ENCODE peak calls at places on chromosomes 1 and 21, in ten cellular contexts. N is heart left ventricle, X is heart right ventricle, B is upper lobe of right lung, Q is Peyer's patch, W is left ventricle myocardium inferior, R is left lung, Z is stomach, S is fibroblast of lung, G is A673. L is an unnamed sample. For H3K4me1, the result is how much of the 10 kb centered on the place peaks cover.

GRCh38 chr1:219660666-219661463 is 48.0 kb upstream of the ZC3H11B start:
- DNase-seq in N (peak), X (peak), B (peak), Q (peak), W (peak), R (peak), Z (peak), S (peak), G (peak), L (peak)

GRCh38 chr21:37712204-37712934 is 203.9 kb downstream of the KCNJ6 start:
- DNase-seq in N (peak), X (peak), B (peak), Q (no peak), W (peak), R (peak), Z (peak), S (peak), G (peak), L (peak)

GRCh38 chr21:16594191-16594590 is 864.4 kb downstream of the USP25 start:
- DNase-seq in N (no peak), X (no peak), B (no peak), Q (no peak), W (no peak), R (no peak), Z (no peak), S (no peak), G (no peak), L (no peak)

GRCh38 chr1:12472798-12473551 is 145.0 kb downstream of the DHRS3 start:
- DNase-seq in N (no peak), X (no peak), B (no peak), Q (peak), W (no peak), R (no peak), Z (no peak), S (no peak), G (no peak), L (no peak)

GRCh38 chr1:223492044-223492443 is 98.8 kb downstream of the CCDC185 start:
- DNase-seq in N (no peak), X (no peak), B (peak), Q (no peak), W (no peak), R (peak), Z (no peak), S (no peak), G (no peak), L (peak)

GRCh38 chr1:6454856-6455751 is 10.9 kb downstream of the TNFRSF25 start:
- DNase-seq in N (no peak), X (no peak), B (no peak), Q (no peak), W (no peak), R (no peak), Z (no peak), S (no peak), G (no peak), L (no peak)

GRCh38 chr1:89719502-89720306 is 86.8 kb downstream of the LRRC8C start:
- DNase-seq in N (no peak), X (no peak), B (no peak), Q (no peak), W (no peak), R (no peak), Z (no peak), S (peak), G (peak), L (no peak)

GRCh38 chr1:18721776-18722175 is 91.1 kb downstream of the PAX7 start:
- DNase-seq in N (no peak), X (no peak), B (no peak), Q (no peak), W (no peak), R (no peak), Z (no peak), S (no peak), G (no peak), L (no peak)

GRCh38 chr1:38015978-38016640 is 3.6 kb downstream of the UTP11 start:
- DNase-seq in N (peak), X (peak), B (peak), Q (no peak), W (no peak), R (peak), Z (no peak), S (peak), G (no peak), L (peak)

GRCh38 chr1:171486048-171486519 is 754 bp downstream of the PRRC2C start:
- DNase-seq in N (peak), X (no peak), B (no peak), Q (peak), W (no peak), R (no peak), Z (peak), S (peak), G (peak), L (no peak)

GRCh38 chr1:23448846-23449245 is 24.3 kb upstream of the TCEA3 start:
- DNase-seq in N (no peak), X (no peak), B (no peak), Q (no peak), W (no peak), R (no peak), Z (no peak), S (no peak), G (no peak), L (no peak)

GRCh38 chr1:181425566-181425965 is 57.8 kb upstream of the CACNA1E start:
- DNase-seq in N (no peak), X (no peak), B (no peak), Q (no peak), W (no peak), R (no peak), Z (no peak), S (no peak), G (no peak), L (no peak)

GRCh38 chr1:923991-924618 is 382 bp downstream of the SAMD11 start:
- DNase-seq in N (no peak), X (no peak), B (no peak), Q (no peak), W (no peak), R (no peak), Z (no peak), S (no peak), G (no peak), L (no peak)

GRCh38 chr1:229710746-229711145 is 84.7 kb downstream of the URB2 start:
- DNase-seq in N (no peak), X (no peak), B (no peak), Q (no peak), W (no peak), R (no peak), Z (no peak), S (no peak), G (peak), L (no peak)
- TF ChIP-seq CTCF in N (no peak), X (no peak), B (no peak), Q (no peak), W (no peak), R (no peak), Z (no peak), S (peak), G (peak), L (no peak)

GRCh38 chr1:16369821-16370220 is 2.8 kb downstream of the SZRD1 start:
- DNase-seq in N (no peak), X (no peak), B (no peak), Q (no peak), W (no peak), R (no peak), Z (no peak), S (no peak), G (no peak), L (no peak)
- H3K4me1 ChIP-seq in N (half or more), X (under half), B (half or more), Q (under half), W (half or more), R (half or more), Z (under half), S (under half), G (under half), L (half or more)

DNA sequence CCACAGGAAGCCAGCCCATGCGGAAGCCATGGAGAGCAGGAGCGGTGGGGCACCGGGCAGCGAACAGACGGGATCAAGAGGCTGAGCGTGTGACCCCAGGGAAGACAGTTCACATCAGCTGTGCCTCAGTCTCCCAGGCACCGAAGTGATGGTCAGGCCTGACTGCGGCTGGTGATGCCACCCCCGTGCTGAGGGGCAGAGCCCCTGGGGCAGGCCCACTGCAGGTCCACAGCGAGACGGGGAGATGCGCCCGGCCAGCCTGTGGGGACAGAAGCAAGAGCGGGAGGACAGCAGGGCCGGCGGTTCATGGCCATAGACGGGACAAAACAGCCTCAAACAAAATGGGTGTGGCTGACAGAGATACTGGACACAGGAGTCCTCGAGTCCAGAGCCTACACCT is 93.8 kb downstream of the RIPK4 start:
- DNase-seq in N (no peak), X (no peak), B (peak), Q (no peak), W (no peak), R (no peak), Z (no peak), S (no peak), G (no peak), L (no peak)
- TF ChIP-seq CTCF in N (no peak), X (no peak), B (no peak), Q (no peak), W (no peak), R (no peak), Z (no peak), S (no peak), G (no peak), L (no peak)

DNA sequence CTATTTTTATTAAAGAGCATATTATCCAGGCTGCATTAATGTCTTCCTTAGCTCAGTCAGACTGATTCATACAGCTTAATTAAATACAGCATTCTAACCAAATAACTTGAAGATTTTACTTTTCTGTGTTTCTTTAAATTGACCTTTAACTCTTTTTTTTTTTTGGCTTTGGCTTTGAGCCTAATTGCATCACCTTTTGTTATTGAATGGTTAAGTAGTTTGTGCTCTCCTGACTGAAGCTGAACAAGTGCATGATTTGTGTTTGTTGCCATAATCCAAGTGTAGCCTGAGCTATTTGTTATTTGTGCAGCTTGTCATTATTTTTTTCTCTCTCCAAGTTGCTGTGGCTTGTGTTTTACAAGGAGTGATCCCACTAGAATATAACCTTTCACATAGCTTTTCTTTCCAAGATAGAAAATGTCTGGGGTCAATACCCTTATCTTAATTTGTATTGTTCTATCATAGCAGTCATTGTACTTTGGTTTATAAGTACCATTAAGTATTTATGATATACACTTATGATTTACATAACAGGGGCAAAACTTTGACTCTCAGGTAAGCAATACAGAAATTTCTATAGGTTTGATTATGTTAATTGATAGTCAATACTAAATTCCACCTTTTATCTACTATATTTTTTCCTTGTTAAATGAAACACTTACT is 31.6 kb downstream of the CDC14A start:
- DNase-seq in N (no peak), X (no peak), B (no peak), Q (no peak), W (no peak), R (no peak), Z (no peak), S (no peak), G (no peak), L (no peak)
- H3K4me1 ChIP-seq in N (under half), X (under half), B (under half), Q (under half), W (under half), R (under half), Z (under half), S (under half), G (under half), L (under half)

GRCh38 chr1:105137543-105138444 is 1388.1 kb downstream of the AMY1C start:
- DNase-seq in N (no peak), X (no peak), B (no peak), Q (no peak), W (no peak), R (no peak), Z (no peak), S (no peak), G (peak), L (no peak)
- TF ChIP-seq CTCF in N (no peak), X (no peak), B (peak), Q (no peak), W (peak), R (no peak), Z (no peak), S (peak), G (peak), L (no peak)

DNA sequence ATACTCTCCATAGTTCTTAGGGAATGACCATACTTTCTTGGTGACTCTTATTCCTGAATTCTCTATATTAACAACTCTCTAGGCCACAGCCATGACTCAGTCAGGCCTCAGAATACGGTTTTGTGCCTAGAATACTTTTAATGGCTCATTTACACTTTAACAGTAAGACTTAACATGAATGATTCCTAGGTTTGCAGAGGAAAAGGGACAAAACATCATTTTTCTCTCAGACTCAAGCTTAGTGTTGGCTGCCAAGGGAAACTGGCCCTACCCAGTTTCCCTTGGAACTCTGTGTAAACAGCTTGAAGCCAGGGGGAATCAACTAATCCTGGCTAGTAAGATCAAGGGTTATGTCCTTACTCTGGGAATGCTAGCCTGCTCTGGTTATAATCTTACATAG is 164.9 kb upstream of the PKN2 start:
- DNase-seq in N (no peak), X (no peak), B (no peak), Q (no peak), W (no peak), R (no peak), Z (no peak), S (peak), G (no peak), L (no peak)
- H3K4me1 ChIP-seq in N (under half), X (under half), B (under half), Q (under half), W (under half), R (under half), Z (under half), S (under half), G (under half), L (under half)

DNA sequence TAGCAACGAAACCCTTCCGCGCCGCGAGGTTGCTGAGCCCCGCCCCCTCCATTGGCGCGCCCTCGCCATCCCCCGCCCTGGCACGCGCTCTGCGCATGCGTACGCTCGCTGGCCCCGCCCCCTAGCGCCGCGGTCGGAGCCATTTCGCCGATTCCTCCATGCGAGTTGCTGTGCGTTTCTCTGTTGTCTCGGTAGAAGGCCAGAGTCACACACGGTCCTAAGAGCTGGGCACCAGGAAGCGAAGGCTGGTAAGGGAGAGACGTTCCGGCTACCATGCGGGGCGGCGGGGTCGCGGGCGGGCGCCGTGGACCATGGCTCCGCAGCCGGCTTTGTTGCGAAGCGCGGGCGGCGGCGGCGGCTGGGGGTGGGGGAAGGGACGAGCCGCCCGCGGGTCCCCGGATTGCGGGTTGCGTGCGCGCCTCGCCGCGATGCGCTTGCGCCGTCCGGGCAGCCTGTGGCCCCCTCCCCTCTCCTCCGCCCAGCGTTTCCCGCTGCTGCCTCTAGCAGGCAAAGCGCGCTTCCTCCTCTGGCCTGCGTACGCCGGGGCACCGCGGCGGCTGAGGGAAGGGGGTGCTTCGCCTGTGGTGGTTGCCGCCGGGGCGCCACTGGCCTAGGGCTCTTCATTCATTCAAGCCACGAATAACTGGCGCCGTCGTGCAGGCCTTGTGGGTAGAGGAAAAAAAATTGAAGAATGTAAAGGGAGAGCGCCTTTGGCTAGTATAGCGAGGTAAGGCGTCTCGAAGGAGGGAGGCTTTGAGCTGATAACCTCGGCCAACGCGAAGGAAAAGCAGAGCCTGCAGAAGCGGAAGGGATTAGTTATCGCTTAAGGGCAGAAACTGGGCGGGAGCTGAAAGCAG is at the start of gene DHX9:
- DNase-seq in N (peak), X (peak), B (peak), Q (peak), W (peak), R (peak), Z (peak), S (peak), G (peak), L (peak)
- TF ChIP-seq CTCF in N (peak), X (no peak), B (peak), Q (peak), W (peak), R (peak), Z (peak), S (peak), G (peak), L (peak)